ENCODE peak calls at places on chromosomes 5 and 9, in four cellular contexts. L is cardiac fibroblast, K is psoas muscle, T is neural crest cell. Q is an unnamed sample.

GRCh38 chr9:128704356-128704670 is 2.0 kb downstream of the PKN3 start:
- DNase-seq in L (no peak), K (no peak), T (no peak), Q (peak)

GRCh38 chr5:57370376-57370775 is 112.2 kb downstream of the ACTBL2 start:
- DNase-seq in L (no peak), K (no peak), T (no peak), Q (no peak)

GRCh38 chr5:55575815-55576583 is 41.2 kb upstream of the PLPP1 start:
- DNase-seq in L (peak), K (no peak), T (no peak), Q (no peak)

GRCh38 chr9:14690986-14691730 is 2.1 kb downstream of the ZDHHC21 start:
- DNase-seq in L (no peak), K (no peak), T (no peak), Q (no peak)

GRCh38 chr5:10248378-10249260 is 1.1 kb downstream of the ATPSCKMT start:
- DNase-seq in L (no peak), K (no peak), T (no peak), Q (no peak)

GRCh38 chr5:67166460-67166871 is 30.1 kb downstream of the CD180 start:
- DNase-seq in L (no peak), K (peak), T (no peak), Q (peak)

GRCh38 chr5:158039911-158040347 is 181.0 kb upstream of the CLINT1 start:
- DNase-seq in L (no peak), K (no peak), T (no peak), Q (no peak)

GRCh38 chr5:132495672-132496630 is 5.4 kb upstream of the IRF1 start:
- DNase-seq in L (peak), K (peak), T (peak), Q (peak)

GRCh38 chr9:27182421-27182820 is 73.4 kb downstream of the TEK start:
- DNase-seq in L (no peak), K (no peak), T (no peak), Q (no peak)

GRCh38 chr9:132401791-132402190 is 4.8 kb downstream of the TTF1 start:
- DNase-seq in L (no peak), K (no peak), T (no peak), Q (no peak)

GRCh38 chr5:7828269-7828668 is 22.7 kb downstream of the CFAP90 start:
- DNase-seq in L (no peak), K (no peak), T (no peak), Q (no peak)

GRCh38 chr5:83376461-83376860 is 95.1 kb upstream of the VCAN start:
- DNase-seq in L (no peak), K (no peak), T (no peak), Q (no peak)

GRCh38 chr5:117809251-117809650 is 1179.1 kb downstream of the DTWD2 start:
- DNase-seq in L (no peak), K (no peak), T (no peak), Q (no peak)

GRCh38 chr5:136006767-136007251 is 22.0 kb upstream of the TGFBI start:
- DNase-seq in L (peak), K (no peak), T (no peak), Q (no peak)

GRCh38 chr5:83353774-83354173 is 117.8 kb upstream of the VCAN start:
- DNase-seq in L (no peak), K (no peak), T (no peak), Q (no peak)

GRCh38 chr9:4114569-4115505 is 185.0 kb downstream of the GLIS3 start:
- DNase-seq in L (peak), K (no peak), T (no peak), Q (no peak)

GRCh38 chr5:105587963-105588662 is 2025.5 kb upstream of the NUDT12 start:
- DNase-seq in L (no peak), K (no peak), T (no peak), Q (no peak)

GRCh38 chr5:42109006-42109572 is 184.0 kb downstream of the FBXO4 start:
- DNase-seq in L (no peak), K (no peak), T (no peak), Q (no peak)

GRCh38 chr5:52560366-52560765 is 227.3 kb upstream of the ITGA1 start:
- DNase-seq in L (no peak), K (no peak), T (no peak), Q (no peak)

GRCh38 chr5:114062940-114063867 is 298.7 kb upstream of the KCNN2 start:
- DNase-seq in L (no peak), K (no peak), T (no peak), Q (no peak)
- TF ChIP-seq CTCF in L (no peak), K (no peak), T (peak), Q (no peak)

GRCh38 chr5:64210866-64211265 is 45.2 kb downstream of the RNF180 start:
- DNase-seq in L (peak), K (no peak), T (no peak), Q (no peak)

GRCh38 chr5:64206653-64207052 is 41.0 kb downstream of the RNF180 start:
- DNase-seq in L (no peak), K (no peak), T (no peak), Q (no peak)

GRCh38 chr5:64209353-64209752 is 43.7 kb downstream of the RNF180 start:
- DNase-seq in L (no peak), K (no peak), T (no peak), Q (no peak)

GRCh38 chr5:64213568-64213967 is 47.9 kb downstream of the RNF180 start:
- DNase-seq in L (no peak), K (no peak), T (no peak), Q (no peak)

GRCh38 chr5:64207978-64208377 is 42.3 kb downstream of the RNF180 start:
- DNase-seq in L (peak), K (no peak), T (no peak), Q (no peak)
- TF ChIP-seq CTCF in L (no peak), K (peak), T (peak), Q (no peak)

GRCh38 chr5:141084487-141084989 is 9.9 kb upstream of the PCDHB2 start:
- DNase-seq in L (peak), K (no peak), T (no peak), Q (no peak)
- TF ChIP-seq CTCF in L (peak), K (peak), T (peak), Q (no peak)

GRCh38 chr5:177494356-177495195 is 2.8 kb downstream of the PDLIM7 start:
- DNase-seq in L (peak), K (peak), T (no peak), Q (peak)
- TF ChIP-seq CTCF in L (peak), K (no peak), T (peak), Q (no peak)

DNA sequence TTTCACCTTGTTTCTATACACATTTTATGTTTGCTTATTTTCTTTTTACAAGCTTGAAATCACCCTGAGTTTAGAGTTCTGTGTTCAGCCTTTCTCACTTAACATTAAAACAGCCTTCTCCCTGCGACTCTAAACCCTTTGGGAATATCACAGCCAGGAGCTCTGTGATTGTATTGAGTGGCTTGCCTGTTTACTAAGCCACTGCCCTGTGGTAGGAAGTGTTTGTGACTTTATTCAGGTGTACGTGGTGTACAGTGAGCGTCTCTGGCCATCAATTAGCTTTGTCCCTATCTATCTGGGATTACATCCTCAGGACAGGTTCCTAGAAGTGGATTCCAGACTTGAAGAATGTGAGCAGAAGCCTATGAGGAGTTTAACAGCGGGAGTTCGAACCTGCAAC is 11.0 kb upstream of the NEURL1B start:
- DNase-seq in L (no peak), K (no peak), T (no peak), Q (peak)
- TF ChIP-seq CTCF in L (no peak), K (no peak), T (no peak), Q (no peak)

GRCh38 chr5:65895891-65896290 is 30.5 kb upstream of the ERBIN start:
- DNase-seq in L (no peak), K (no peak), T (no peak), Q (no peak)

GRCh38 chr5:65892801-65893200 is 33.6 kb upstream of the ERBIN start:
- DNase-seq in L (no peak), K (no peak), T (no peak), Q (no peak)

GRCh38 chr5:65893749-65894430 is 32.5 kb upstream of the ERBIN start:
- DNase-seq in L (no peak), K (no peak), T (no peak), Q (no peak)
- TF ChIP-seq CTCF in L (no peak), K (no peak), T (no peak), Q (no peak)

DNA sequence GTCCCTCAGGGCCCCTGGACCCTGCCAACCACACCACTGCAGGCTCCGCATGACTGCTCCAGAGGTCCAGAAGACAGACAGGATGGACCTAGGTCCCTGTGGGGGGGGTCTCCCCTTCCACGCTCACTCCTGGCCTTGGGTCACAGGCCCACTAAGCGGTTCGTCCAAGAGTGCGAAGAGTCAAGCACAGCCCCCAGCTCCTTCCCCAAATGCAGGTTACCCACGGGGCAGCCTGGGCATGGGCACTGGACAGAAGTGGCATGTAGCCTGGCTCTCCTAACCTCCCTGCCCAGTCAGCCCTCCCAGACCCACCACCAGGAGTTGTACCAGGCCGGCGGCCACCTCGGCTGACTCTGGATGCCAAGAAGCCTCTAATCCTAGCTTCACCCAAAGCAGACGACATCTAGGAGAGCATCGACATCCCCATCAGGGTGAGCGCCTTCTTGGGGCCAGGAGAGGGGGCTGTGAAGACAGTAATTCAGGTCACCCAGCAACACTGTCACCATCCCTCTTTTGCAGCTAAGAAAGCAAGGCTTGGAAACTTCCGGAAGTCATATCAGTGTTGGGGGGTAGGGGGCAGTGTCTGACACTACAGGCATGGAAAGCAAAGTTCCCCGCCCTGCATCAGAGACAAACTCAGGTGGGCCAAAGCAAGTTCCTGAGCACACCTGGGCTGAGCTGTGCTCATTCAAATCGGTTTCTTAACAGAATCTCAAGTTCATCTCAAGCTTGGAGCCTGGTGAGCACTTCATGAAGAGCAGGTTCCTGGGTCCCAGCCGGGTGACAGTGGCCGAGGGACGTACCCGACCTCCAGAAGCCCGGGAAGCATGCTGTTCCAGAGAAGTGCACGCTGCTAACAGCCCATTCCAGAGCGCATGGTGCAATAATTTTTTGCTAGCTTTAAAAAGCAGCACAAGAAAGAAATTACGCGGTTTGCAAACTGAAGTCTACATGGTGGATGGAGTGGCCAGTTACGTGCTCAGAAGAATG is 68.7 kb downstream of the SEMA4D start:
- DNase-seq in L (no peak), K (no peak), T (no peak), Q (no peak)
- TF ChIP-seq CTCF in L (no peak), K (peak), T (peak), Q (no peak)

Q was measured in coronary artery.